ENCODE peak calls at places on chromosomes 5 and 9, in seven cellular contexts. S is HCT116, O is IMR-90, M is astrocyte, P is H9, W is neural progenitor cell, V is colonic mucosa. Q is an unnamed sample.

GRCh38 chr9:105646879-105647594 is 15.2 kb upstream of the TAL2 start:
- DNase-seq in S (no peak), O (no peak), M (no peak), P (no peak), W (peak), V (no peak), Q (no peak)

GRCh38 chr9:105608685-105609598 is 51.0 kb downstream of the FKTN start:
- DNase-seq in S (peak), O (peak), M (peak), P (no peak), W (peak), V (no peak), Q (peak)

GRCh38 chr5:141777130-141777529 is 95.1 kb upstream of the ARAP3 start:
- DNase-seq in S (no peak), O (no peak), M (no peak), P (no peak), W (no peak), V (no peak), Q (no peak)

GRCh38 chr9:37542488-37542887 is 33.7 kb downstream of the FBXO10 start:
- DNase-seq in S (no peak), O (no peak), M (no peak), P (no peak), W (no peak), V (no peak), Q (no peak)

GRCh38 chr9:86946712-86947145 is 577 bp downstream of the GAS1 start:
- DNase-seq in S (no peak), O (no peak), M (peak), P (peak), W (no peak), V (peak), Q (peak)

GRCh38 chr9:14749738-14750137 is 27.2 kb upstream of the CER1 start:
- DNase-seq in S (no peak), O (no peak), M (no peak), P (no peak), W (peak), V (no peak), Q (no peak)

GRCh38 chr9:18365651-18366050 is 108.3 kb upstream of the ADAMTSL1 start:
- DNase-seq in S (no peak), O (no peak), M (no peak), P (no peak), W (no peak), V (no peak), Q (no peak)

GRCh38 chr9:120066315-120066714 is 513.7 kb downstream of the CDK5RAP2 start:
- DNase-seq in S (no peak), O (no peak), M (no peak), P (no peak), W (no peak), V (no peak), Q (peak)

GRCh38 chr5:123579410-123579809 is 67.4 kb downstream of the CSNK1G3 start:
- DNase-seq in S (no peak), O (no peak), M (no peak), P (no peak), W (no peak), V (no peak), Q (no peak)

GRCh38 chr5:159100928-159101646 is 1.4 kb upstream of the EBF1 start:
- DNase-seq in S (no peak), O (no peak), M (no peak), P (no peak), W (no peak), V (no peak), Q (no peak)
- H3K27ac ChIP-seq in S (no peak), O (no peak), M (peak), P (no peak), W (no peak), V (peak), Q (peak)

GRCh38 chr5:175246242-175246891 is 197.6 kb downstream of the DRD1 start:
- DNase-seq in S (peak), O (peak), M (peak), P (no peak), W (no peak), V (peak), Q (peak)

GRCh38 chr5:175248416-175248905 is 195.5 kb downstream of the DRD1 start:
- DNase-seq in S (no peak), O (no peak), M (peak), P (no peak), W (no peak), V (no peak), Q (no peak)

GRCh38 chr5:175247146-175247545 is 196.8 kb downstream of the DRD1 start:
- DNase-seq in S (no peak), O (peak), M (peak), P (no peak), W (no peak), V (no peak), Q (peak)

GRCh38 chr5:175238326-175238725 is 205.7 kb downstream of the DRD1 start:
- DNase-seq in S (no peak), O (no peak), M (no peak), P (no peak), W (no peak), V (no peak), Q (no peak)

GRCh38 chr5:175243441-175243840 is 200.5 kb downstream of the DRD1 start:
- DNase-seq in S (no peak), O (no peak), M (no peak), P (peak), W (no peak), V (no peak), Q (no peak)
- TF ChIP-seq CTCF in S (no peak), O (no peak), M (no peak), P (peak), W (no peak), V (no peak), Q (no peak)

GRCh38 chr9:109319631-109320233 is 1.1 kb downstream of the EPB41L4B start:
- DNase-seq in S (no peak), O (no peak), M (no peak), P (no peak), W (peak), V (no peak), Q (no peak)
- H3K9ac ChIP-seq in S (peak), O (no peak), M (no peak), P (peak), W (no peak), V (peak), Q (no peak)

DNA sequence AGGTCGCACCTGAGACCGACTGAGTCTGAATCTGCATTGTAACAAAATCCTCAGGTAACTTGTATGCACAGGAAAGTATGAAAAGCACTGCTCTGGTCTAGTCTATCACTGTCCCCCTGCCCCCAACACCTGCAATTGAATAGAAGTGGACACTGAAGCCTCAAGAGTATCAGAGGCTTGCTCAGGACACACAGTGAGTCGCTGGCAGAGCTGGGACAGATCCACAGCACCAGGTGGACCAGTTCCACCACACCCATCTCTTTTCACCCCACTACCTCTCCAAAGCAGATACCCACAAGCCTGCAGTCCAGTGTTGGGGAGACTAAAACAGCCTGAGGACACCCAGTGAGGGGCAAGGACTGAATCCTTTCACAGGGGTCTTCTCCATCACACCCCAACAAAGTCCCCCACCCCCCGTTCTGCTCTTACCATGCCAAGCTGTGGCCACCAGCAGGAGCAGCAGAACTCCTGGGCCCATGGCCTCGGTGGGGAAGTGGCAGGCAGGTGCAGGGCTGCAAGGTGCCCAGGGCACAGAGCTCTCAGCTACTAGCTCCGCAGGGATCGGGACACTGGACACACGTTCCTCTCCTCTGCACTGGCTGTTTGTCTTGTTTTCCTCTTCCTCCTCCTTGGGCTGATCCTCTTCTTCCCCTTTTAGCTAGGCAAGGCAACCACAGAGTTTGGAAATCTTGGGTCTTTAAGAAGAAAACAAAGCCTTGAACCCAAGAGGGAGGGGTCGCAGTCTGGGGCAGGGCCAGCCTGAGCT is at the start of gene CSF1R:
- DNase-seq in S (no peak), O (no peak), M (no peak), P (no peak), W (no peak), V (no peak), Q (no peak)
- H3K27ac ChIP-seq in S (no peak), O (no peak), M (no peak), P (no peak), W (no peak), V (no peak), Q (no peak)

GRCh38 chr5:90135979-90136378 is 273.6 kb downstream of the CETN3 start:
- DNase-seq in S (no peak), O (no peak), M (no peak), P (peak), W (peak), V (peak), Q (no peak)
- TF ChIP-seq CTCF in S (peak), O (no peak), M (peak), P (peak), W (peak), V (peak), Q (no peak)

DNA sequence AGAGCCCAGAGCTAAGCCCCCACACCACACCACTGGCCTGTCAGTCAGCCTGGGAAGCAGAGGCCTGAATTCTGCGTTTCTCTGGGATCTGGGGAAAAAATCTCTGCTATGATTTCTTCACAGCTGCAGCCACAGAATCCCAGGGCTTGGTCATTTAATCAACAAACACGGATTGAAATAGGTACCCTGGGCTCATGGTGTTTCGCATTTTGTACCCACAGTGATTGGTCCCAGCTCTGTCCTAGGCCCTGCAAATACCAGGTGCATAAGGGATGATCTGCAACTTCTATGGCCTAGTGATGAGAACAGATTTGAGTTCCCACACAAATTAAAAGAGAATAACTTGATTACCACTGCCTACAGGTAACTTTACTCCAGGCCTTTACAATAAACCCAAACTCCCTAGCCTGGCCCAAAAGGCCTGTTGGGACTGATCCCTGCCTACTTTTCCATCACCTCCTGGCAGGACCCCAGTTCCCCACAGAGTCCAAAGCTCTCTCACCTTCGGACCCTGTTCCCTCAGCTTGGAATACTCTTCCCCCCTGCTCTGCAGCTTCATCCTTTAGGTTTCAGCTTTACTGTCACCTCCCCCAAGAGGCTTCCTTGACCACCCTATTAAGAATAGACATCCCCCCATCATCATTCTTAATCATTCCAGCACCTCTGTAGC is 14.7 kb upstream of the SAP30L start:
- DNase-seq in S (no peak), O (no peak), M (no peak), P (no peak), W (no peak), V (no peak), Q (no peak)
- H3K9ac ChIP-seq in S (no peak), O (no peak), M (no peak), P (no peak), W (no peak), V (no peak), Q (no peak)

GRCh38 chr5:62326702-62327101 is 20.7 kb downstream of the KIF2A start:
- DNase-seq in S (no peak), O (no peak), M (no peak), P (no peak), W (no peak), V (no peak), Q (no peak)

GRCh38 chr5:62328772-62329491 is 22.9 kb downstream of the KIF2A start:
- DNase-seq in S (no peak), O (no peak), M (no peak), P (no peak), W (no peak), V (no peak), Q (no peak)

GRCh38 chr5:62327138-62327537 is 21.1 kb downstream of the KIF2A start:
- DNase-seq in S (no peak), O (no peak), M (no peak), P (no peak), W (no peak), V (no peak), Q (no peak)

GRCh38 chr5:62327627-62328026 is 21.6 kb downstream of the KIF2A start:
- DNase-seq in S (no peak), O (no peak), M (no peak), P (no peak), W (no peak), V (no peak), Q (no peak)

GRCh38 chr5:62326302-62326701 is 20.3 kb downstream of the KIF2A start:
- DNase-seq in S (no peak), O (no peak), M (no peak), P (no peak), W (no peak), V (no peak), Q (no peak)
- H3K27ac ChIP-seq in S (no peak), O (no peak), M (no peak), P (no peak), W (no peak), V (no peak), Q (no peak)

DNA sequence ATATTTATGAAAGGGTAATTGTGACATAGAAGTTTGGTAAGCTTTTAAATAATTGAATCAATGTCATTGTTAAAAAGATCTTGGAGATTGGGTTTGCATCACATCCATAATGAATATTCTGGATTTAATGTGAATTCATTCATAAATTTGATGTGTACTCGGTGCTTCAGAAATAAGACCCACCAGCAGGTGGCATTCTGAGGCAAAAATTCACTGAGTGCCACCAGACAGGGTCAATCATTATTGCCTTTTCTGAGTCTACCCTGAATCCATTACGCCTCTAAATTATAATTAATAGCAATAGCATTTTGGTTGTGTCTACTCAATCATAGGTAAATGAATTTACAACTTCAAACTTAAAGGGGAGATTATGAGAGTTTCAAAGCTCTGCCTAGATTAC is 1.0 kb downstream of the TRPC7 start:
- DNase-seq in S (no peak), O (no peak), M (no peak), P (no peak), W (peak), V (no peak), Q (no peak)
- TF ChIP-seq CTCF in S (peak), O (peak), M (peak), P (peak), W (peak), V (no peak), Q (no peak)

GRCh38 chr5:124996764-124997077 is 250.3 kb upstream of the ZNF608 start:
- DNase-seq in S (no peak), O (peak), M (peak), P (no peak), W (peak), V (no peak), Q (peak)
- H3K9ac ChIP-seq in S (no peak), O (no peak), M (peak), P (no peak), W (no peak), V (no peak), Q (no peak)